ENCODE peak calls at places on chromosomes 11 and 22, in five cellular contexts. One of them, this sample, is unnamed.

GRCh38 chr11:1750840-1751520 is 585 bp upstream of the IFITM10 start:
- DNase-seq in A549: no peak
- DNase-seq in endodermal cell: no peak
- DNase-seq in uterus: no peak
- DNase-seq in sigmoid colon: peak; percentile 64
- DNase-seq in this sample: peak; percentile 70

GRCh38 chr11:34988294-34989255 is 72.2 kb downstream of the PDHX start:
- DNase-seq in uterus: no peak
- DNase-seq in sigmoid colon: no peak
- DNase-seq in endodermal cell: no peak
- DNase-seq in A549: no peak
- DNase-seq in this sample: no peak

GRCh38 chr11:62573592-62574362 is at the start of gene EEF1G:
- DNase-seq in A549: peak; percentile 99
- DNase-seq in uterus: peak; percentile 99
- DNase-seq in endodermal cell: peak; percentile 100
- DNase-seq in sigmoid colon: peak; percentile 99
- DNase-seq in this sample: peak; percentile 100

GRCh38 chr11:120239713-120240640 is at the start of gene POU2F3:
- DNase-seq in A549: no peak
- DNase-seq in endodermal cell: peak; percentile 84
- DNase-seq in uterus: no peak
- DNase-seq in sigmoid colon: no peak
- DNase-seq in this sample: no peak

GRCh38 chr11:116697011-116697410 is 75.8 kb downstream of the BUD13 start:
- DNase-seq in A549: no peak
- DNase-seq in endodermal cell: peak; percentile 66
- DNase-seq in uterus: no peak
- DNase-seq in sigmoid colon: no peak
- DNase-seq in this sample: no peak

GRCh38 chr22:34800265-34800664 is 265.7 kb upstream of the ISX start:
- DNase-seq in endodermal cell: no peak
- DNase-seq in sigmoid colon: no peak
- DNase-seq in uterus: no peak
- DNase-seq in A549: no peak
- DNase-seq in this sample: no peak

GRCh38 chr11:111265421-111265820 is 19.9 kb downstream of the POU2AF2 start:
- DNase-seq in endodermal cell: no peak
- DNase-seq in A549: no peak
- DNase-seq in uterus: no peak
- DNase-seq in sigmoid colon: no peak
- DNase-seq in this sample: no peak

GRCh38 chr11:20161923-20162322 is 1.6 kb upstream of the DBX1 start:
- DNase-seq in sigmoid colon: no peak
- DNase-seq in endodermal cell: peak; percentile 49
- DNase-seq in A549: no peak
- DNase-seq in uterus: no peak
- DNase-seq in this sample: no peak

GRCh38 chr11:69127091-69127850 is 28.5 kb upstream of the SMIM38 start:
- DNase-seq in endodermal cell: no peak
- DNase-seq in uterus: no peak
- DNase-seq in A549: no peak
- DNase-seq in sigmoid colon: no peak
- DNase-seq in this sample: peak; percentile 72

GRCh38 chr22:32080904-32081303 is 37.8 kb downstream of the SLC5A1 start:
- DNase-seq in sigmoid colon: no peak
- DNase-seq in uterus: no peak
- DNase-seq in A549: peak; percentile 39
- DNase-seq in endodermal cell: peak; percentile 77
- DNase-seq in this sample: no peak

GRCh38 chr11:120058931-120059330 is 79.0 kb downstream of the TRIM29 start:
- DNase-seq in endodermal cell: peak; percentile 29
- DNase-seq in uterus: no peak
- DNase-seq in sigmoid colon: no peak
- DNase-seq in A549: no peak
- DNase-seq in this sample: no peak

GRCh38 chr22:37256075-37256726 is 12.1 kb upstream of the RAC2 start:
- DNase-seq in endodermal cell: peak; percentile 48
- DNase-seq in A549: no peak
- DNase-seq in sigmoid colon: no peak
- DNase-seq in uterus: no peak
- DNase-seq in this sample: no peak

GRCh38 chr11:78228467-78228866 is 39.7 kb downstream of the USP35 start:
- DNase-seq in endodermal cell: peak; percentile 72
- DNase-seq in sigmoid colon: no peak
- DNase-seq in uterus: no peak
- DNase-seq in A549: peak; percentile 51
- DNase-seq in this sample: no peak
- H3K4me1 ChIP-seq in endodermal cell: no peaks in the 10 kb centered on the region
- H3K4me1 ChIP-seq in sigmoid colon: no peaks in the 10 kb centered on the region
- H3K4me1 ChIP-seq in uterus: no peaks in the 10 kb centered on the region
- H3K4me1 ChIP-seq in A549: no peaks in the 10 kb centered on the region
- H3K4me1 ChIP-seq in this sample: no peaks in the 10 kb centered on the region

GRCh38 chr22:24730864-24731263 is 43.7 kb downstream of the PIWIL3 start:
- DNase-seq in endodermal cell: peak; percentile 66
- DNase-seq in sigmoid colon: no peak
- DNase-seq in uterus: no peak
- DNase-seq in A549: no peak
- DNase-seq in this sample: no peak

GRCh38 chr22:24726848-24727217 is 47.7 kb downstream of the PIWIL3 start:
- DNase-seq in sigmoid colon: no peak
- DNase-seq in endodermal cell: no peak
- DNase-seq in A549: no peak
- DNase-seq in uterus: no peak
- DNase-seq in this sample: no peak

GRCh38 chr22:24731786-24732185 is 42.7 kb downstream of the PIWIL3 start:
- DNase-seq in A549: no peak
- DNase-seq in endodermal cell: no peak
- DNase-seq in uterus: no peak
- DNase-seq in sigmoid colon: no peak
- DNase-seq in this sample: no peak

GRCh38 chr22:24727218-24727851 is 47.2 kb downstream of the PIWIL3 start:
- DNase-seq in uterus: no peak
- DNase-seq in endodermal cell: no peak
- DNase-seq in A549: peak; percentile 7
- DNase-seq in sigmoid colon: no peak
- DNase-seq in this sample: no peak

DNA sequence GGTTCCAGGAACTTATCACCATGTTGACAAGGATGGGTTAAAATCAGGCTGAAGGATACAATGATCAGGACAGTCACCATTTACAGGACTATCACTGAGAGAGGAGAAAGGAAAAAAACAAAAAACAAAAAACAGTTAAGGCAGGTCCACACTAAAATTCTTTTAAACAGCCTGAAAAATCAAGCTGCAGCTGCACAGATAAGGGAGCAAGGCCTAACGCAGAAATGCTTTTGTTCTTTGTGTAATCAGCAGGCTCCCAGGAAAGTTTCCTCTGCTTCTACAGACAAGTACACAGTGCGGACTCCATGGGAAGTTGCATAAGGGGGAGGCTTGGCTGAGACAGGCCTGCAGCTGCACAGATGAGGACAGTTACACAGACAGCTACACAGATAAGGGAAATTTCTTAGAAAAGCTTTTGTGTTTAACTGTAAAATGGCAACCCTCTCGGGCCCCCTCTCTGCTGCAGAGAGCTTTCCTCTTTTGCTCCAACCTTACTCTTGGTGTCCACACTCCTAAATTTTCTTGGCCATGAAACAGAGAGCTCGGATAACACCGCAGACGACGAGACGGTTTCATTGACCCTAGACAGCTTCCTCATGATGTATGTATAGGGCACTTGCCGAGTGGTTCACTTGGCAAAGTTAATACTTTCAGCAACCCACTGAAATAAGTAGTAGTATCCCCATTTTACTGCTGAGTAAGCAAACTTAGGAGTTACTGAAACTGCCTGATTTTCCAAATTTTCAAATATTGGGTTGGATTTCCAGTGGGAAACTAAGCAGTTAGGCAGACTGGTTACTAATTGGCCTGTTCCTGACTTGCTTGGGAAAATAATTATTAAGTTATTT is 45.5 kb downstream of the PIWIL3 start:
- DNase-seq in A549: no peak
- DNase-seq in uterus: peak; percentile 52
- DNase-seq in endodermal cell: peak; percentile 52
- DNase-seq in sigmoid colon: no peak
- DNase-seq in this sample: no peak
- H3K4me3 ChIP-seq in A549: no peak overlapping the region
- H3K4me3 ChIP-seq in uterus: no peak overlapping the region
- H3K4me3 ChIP-seq in endodermal cell: peak overlapping the region; percentile 26
- H3K4me3 ChIP-seq in sigmoid colon: no peak overlapping the region
- H3K4me3 ChIP-seq in this sample: no peak overlapping the region

GRCh38 chr22:46584081-46584903 is 35.9 kb upstream of the GRAMD4 start:
- DNase-seq in endodermal cell: peak; percentile 73
- DNase-seq in uterus: no peak
- DNase-seq in sigmoid colon: peak; percentile 57
- DNase-seq in A549: no peak
- DNase-seq in this sample: no peak
- H3K4me1 ChIP-seq in endodermal cell: peaks cover 9% of the 10 kb centered on the region
- H3K4me1 ChIP-seq in uterus: no peaks in the 10 kb centered on the region
- H3K4me1 ChIP-seq in sigmoid colon: peaks cover 22% of the 10 kb centered on the region
- H3K4me1 ChIP-seq in A549: peaks cover 16% of the 10 kb centered on the region
- H3K4me1 ChIP-seq in this sample: peaks cover 8% of the 10 kb centered on the region

DNA sequence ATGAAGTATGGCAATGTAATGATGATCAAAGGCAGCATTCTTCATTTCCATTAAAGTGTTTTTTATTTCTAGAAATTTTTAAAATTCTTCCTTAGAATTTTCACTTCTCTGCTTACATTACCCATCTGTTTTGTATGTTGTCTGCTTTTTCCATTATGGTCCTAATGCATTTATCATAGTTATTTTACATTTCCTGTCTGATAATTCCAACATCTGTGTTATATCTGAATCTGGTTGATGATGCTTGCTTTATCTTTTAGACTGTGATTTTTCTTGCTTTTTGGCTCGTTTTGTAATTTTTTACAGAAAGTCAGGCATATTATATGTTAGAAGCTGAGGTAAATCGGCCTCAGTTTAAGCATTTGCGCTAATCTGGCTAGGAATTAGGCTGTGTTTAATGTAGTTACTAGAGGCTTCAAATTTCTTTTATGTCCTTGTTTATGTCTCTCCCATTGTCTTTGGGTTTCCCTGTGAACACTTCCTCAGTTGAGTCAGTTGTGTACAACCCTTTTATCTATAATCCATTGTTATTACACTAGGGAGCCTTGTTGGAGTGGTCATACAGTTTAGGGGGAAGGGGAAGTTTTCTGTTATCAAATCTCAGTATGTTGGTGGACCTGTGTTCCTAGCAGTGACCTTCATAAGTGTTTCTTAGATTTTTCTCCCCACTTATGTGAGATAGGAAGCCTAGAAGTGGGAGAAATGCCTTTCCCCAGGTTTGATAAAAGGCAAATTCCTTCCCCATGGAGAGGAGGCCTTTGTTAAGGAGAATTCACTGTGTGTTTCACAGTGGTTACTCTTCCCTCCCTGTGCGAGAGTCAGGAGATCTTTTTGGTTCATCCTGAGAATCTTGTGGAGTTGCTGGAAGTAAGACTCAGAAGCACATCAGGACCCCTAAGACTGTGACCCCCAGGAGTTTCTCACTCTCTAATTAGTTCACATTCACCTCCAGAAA is 437.5 kb downstream of the INSC start:
- DNase-seq in uterus: no peak
- DNase-seq in sigmoid colon: no peak
- DNase-seq in A549: no peak
- DNase-seq in endodermal cell: peak; percentile 68
- DNase-seq in this sample: no peak
- H3K4me3 ChIP-seq in uterus: no peak overlapping the region
- H3K4me3 ChIP-seq in sigmoid colon: no peak overlapping the region
- H3K4me3 ChIP-seq in A549: no peak overlapping the region
- H3K4me3 ChIP-seq in endodermal cell: peak overlapping the region; percentile 6
- H3K4me3 ChIP-seq in this sample: no peak overlapping the region

GRCh38 chr11:118012083-118012669 is 26.0 kb downstream of the IL10RA start:
- DNase-seq in sigmoid colon: no peak
- DNase-seq in A549: no peak
- DNase-seq in uterus: no peak
- DNase-seq in endodermal cell: no peak
- DNase-seq in this sample: no peak
- H3K4me1 ChIP-seq in sigmoid colon: no peaks in the 10 kb centered on the region
- H3K4me1 ChIP-seq in A549: no peaks in the 10 kb centered on the region
- H3K4me1 ChIP-seq in uterus: no peaks in the 10 kb centered on the region
- H3K4me1 ChIP-seq in endodermal cell: no peaks in the 10 kb centered on the region
- H3K4me1 ChIP-seq in this sample: no peaks in the 10 kb centered on the region

GRCh38 chr11:68038226-68038717 is 553 bp upstream of the TCIRG1 start:
- DNase-seq in sigmoid colon: no peak
- DNase-seq in uterus: peak; percentile 38
- DNase-seq in A549: no peak
- DNase-seq in endodermal cell: peak; percentile 66
- DNase-seq in this sample: peak; percentile 79
- H3K4me3 ChIP-seq in sigmoid colon: peak overlapping the region; percentile 67
- H3K4me3 ChIP-seq in uterus: peak overlapping the region; percentile 58
- H3K4me3 ChIP-seq in A549: peak overlapping the region; percentile 60
- H3K4me3 ChIP-seq in endodermal cell: peak overlapping the region; percentile 71
- H3K4me3 ChIP-seq in this sample: peak overlapping the region; percentile 63

DNA sequence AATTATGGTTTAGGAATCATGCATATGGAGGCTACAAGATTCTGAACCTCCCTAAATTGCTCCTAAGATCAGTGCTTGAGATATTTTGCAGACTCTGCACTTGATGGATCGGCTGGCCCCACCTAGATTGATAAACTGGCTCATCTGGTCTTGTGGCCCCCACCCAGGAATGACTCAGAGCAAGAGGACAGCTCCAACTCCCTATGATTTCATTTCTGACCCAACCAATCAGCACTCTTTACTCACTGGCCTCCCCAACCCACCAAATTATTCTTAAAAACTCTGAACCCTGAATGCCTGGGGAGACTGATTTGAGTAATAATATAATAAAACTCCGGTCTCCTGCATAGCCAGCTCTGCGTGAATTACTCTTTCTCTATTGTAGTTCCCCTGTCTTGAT is 246.0 kb downstream of the CSNK2A3 start:
- DNase-seq in uterus: no peak
- DNase-seq in sigmoid colon: no peak
- DNase-seq in A549: no peak
- DNase-seq in endodermal cell: no peak
- DNase-seq in this sample: no peak
- H3K4me1 ChIP-seq in uterus: no peaks in the 10 kb centered on the region
- H3K4me1 ChIP-seq in sigmoid colon: no peaks in the 10 kb centered on the region
- H3K4me1 ChIP-seq in A549: no peaks in the 10 kb centered on the region
- H3K4me1 ChIP-seq in endodermal cell: no peaks in the 10 kb centered on the region
- H3K4me1 ChIP-seq in this sample: no peaks in the 10 kb centered on the region

DNA sequence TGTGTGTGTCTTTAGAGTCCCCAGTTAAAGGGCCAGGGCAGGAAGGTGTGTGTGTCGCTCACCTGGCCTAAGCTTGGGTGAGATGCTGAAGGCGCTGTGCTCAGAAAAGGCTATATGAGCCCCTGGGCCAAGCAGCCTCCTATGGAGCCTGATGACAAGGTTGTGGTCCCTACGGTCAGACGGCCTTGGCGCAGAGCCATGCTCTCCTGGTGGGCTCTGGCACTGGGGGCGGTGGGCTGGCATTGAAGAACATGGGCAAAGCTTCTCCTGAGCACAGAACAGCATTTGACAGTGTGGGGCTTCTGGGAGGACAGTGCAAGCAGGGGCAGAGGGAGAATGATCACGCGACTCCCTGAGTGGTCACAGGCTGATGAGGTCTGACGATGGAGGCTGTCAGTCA is 10.7 kb upstream of the LRRC10B start:
- DNase-seq in sigmoid colon: no peak
- DNase-seq in uterus: no peak
- DNase-seq in endodermal cell: no peak
- DNase-seq in A549: no peak
- DNase-seq in this sample: no peak
- H3K4me3 ChIP-seq in sigmoid colon: no peak overlapping the region
- H3K4me3 ChIP-seq in uterus: no peak overlapping the region
- H3K4me3 ChIP-seq in endodermal cell: no peak overlapping the region
- H3K4me3 ChIP-seq in A549: no peak overlapping the region
- H3K4me3 ChIP-seq in this sample: no peak overlapping the region

This sample was measured in tibial artery.